ENCODE peak calls at places on chromosomes 4 and X, in seven cellular contexts. Q, V, X, H, Y, B and I are unnamed samples.

GRCh38 chr4:36676139-36677050 is 395.0 kb downstream of the DTHD1 start:
- DNase-seq in Q (peak; percentile 54), V (no peak), X (no peak), H (no peak), Y (no peak), B (no peak), I (no peak)

GRCh38 chr4:17066972-17067371 is 168.5 kb upstream of the LDB2 start:
- DNase-seq in Q (peak; percentile 60), V (peak; percentile 37), X (peak; percentile 23), H (peak; percentile 83), Y (no peak), B (no peak), I (no peak)

GRCh38 chr4:178275671-178276360 is 833.6 kb upstream of the AGA start:
- DNase-seq in Q (no peak), V (no peak), X (no peak), H (no peak), Y (no peak), B (no peak), I (peak; percentile 74)

GRCh38 chrX:134369576-134369975 is 90.4 kb upstream of the HPRT1 start:
- DNase-seq in Q (no peak), V (no peak), X (no peak), H (no peak), Y (no peak), B (no peak), I (no peak)

GRCh38 chrX:153772608-153773217 is 8.1 kb upstream of the SRPK3 start:
- DNase-seq in Q (no peak), V (no peak), X (no peak), H (no peak), Y (no peak), B (no peak), I (no peak)

GRCh38 chr4:143743591-143743990 is 43.1 kb upstream of the FREM3 start:
- DNase-seq in Q (no peak), V (peak; percentile 71), X (no peak), H (no peak), Y (no peak), B (no peak), I (no peak)

GRCh38 chrX:37712458-37712857 is 26.9 kb downstream of the XK start:
- DNase-seq in Q (no peak), V (no peak), X (no peak), H (peak; percentile 14), Y (no peak), B (no peak), I (no peak)

GRCh38 chr4:89158884-89159503 is 47.7 kb downstream of the TIGD2 start:
- DNase-seq in Q (no peak), V (peak; percentile 62), X (peak; percentile 14), H (peak; percentile 35), Y (no peak), B (no peak), I (no peak)

GRCh38 chrX:70454441-70455365 is 10.1 kb downstream of the DLG3 start:
- DNase-seq in Q (peak; percentile 59), V (peak; percentile 58), X (peak; percentile 93), H (peak; percentile 78), Y (peak; percentile 56), B (peak; percentile 88), I (peak; percentile 95)

GRCh38 chr4:139018971-139019758 is 3.6 kb downstream of the NOCT start:
- DNase-seq in Q (no peak), V (no peak), X (no peak), H (no peak), Y (no peak), B (no peak), I (peak; percentile 64)

GRCh38 chr4:23728393-23728792 is 161.5 kb downstream of the PPARGC1A start:
- DNase-seq in Q (peak; percentile 27), V (no peak), X (peak; percentile 81), H (peak; percentile 58), Y (no peak), B (no peak), I (no peak)

GRCh38 chr4:166143227-166143626 is 270.2 kb downstream of the TLL1 start:
- DNase-seq in Q (no peak), V (no peak), X (no peak), H (no peak), Y (no peak), B (no peak), I (no peak)

GRCh38 chrX:30906726-30907125 is 17.7 kb upstream of the TAB3 start:
- DNase-seq in Q (no peak), V (no peak), X (no peak), H (no peak), Y (no peak), B (no peak), I (no peak)

GRCh38 chr4:123397276-123398150 is 918 bp downstream of the SPRY1 start:
- DNase-seq in Q (peak; percentile 39), V (peak; percentile 71), X (no peak), H (peak; percentile 25), Y (peak; percentile 41), B (peak; percentile 62), I (peak; percentile 87)

GRCh38 chrX:142089193-142089592 is 115.9 kb downstream of the MAGEC2 start:
- DNase-seq in Q (no peak), V (peak; percentile 0), X (peak; percentile 0), H (peak; percentile 1), Y (no peak), B (no peak), I (no peak)

GRCh38 chrX:29229802-29230201 is 642.6 kb downstream of the IL1RAPL1 start:
- DNase-seq in Q (peak; percentile 10), V (no peak), X (no peak), H (no peak), Y (no peak), B (no peak), I (no peak)

GRCh38 chr4:3679071-3679825 is 86.9 kb upstream of the ADRA2C start:
- DNase-seq in Q (no peak), V (no peak), X (no peak), H (no peak), Y (no peak), B (no peak), I (peak; percentile 44)

GRCh38 chr4:71130827-71131603 is 137.6 kb downstream of the DCK start:
- DNase-seq in Q (peak; percentile 10), V (no peak), X (peak; percentile 7), H (peak; percentile 37), Y (no peak), B (no peak), I (no peak)

GRCh38 chr4:110268352-110268751 is 69.9 kb upstream of the ELOVL6 start:
- DNase-seq in Q (no peak), V (no peak), X (no peak), H (no peak), Y (no peak), B (no peak), I (no peak)